ENCODE peak calls at places on chromosome 20, in five cellular contexts. O, S, U, X and I are unnamed samples. For H3K4me1 and H3K27me3, the result is how much of the 10 kb centered on the place peaks cover.

GRCh38 chr20:34732523-34732922 is 28.4 kb downstream of the TP53INP2 start:
- DNase-seq in O (no peak), S (no peak), U (no peak), X (no peak), I (no peak)

GRCh38 chr20:40689100-40689942 is at the start of gene MAFB:
- DNase-seq in O (peak), S (peak), U (peak), X (no peak), I (peak)

GRCh38 chr20:2800590-2801458 is at the start of gene CPXM1:
- DNase-seq in O (no peak), S (no peak), U (peak), X (no peak), I (no peak)

GRCh38 chr20:57983082-57983481 is 245.4 kb downstream of the ANKRD60 start:
- DNase-seq in O (no peak), S (no peak), U (no peak), X (no peak), I (no peak)

GRCh38 chr20:46176744-46177378 is 58.7 kb downstream of the CD40 start:
- DNase-seq in O (no peak), S (no peak), U (no peak), X (no peak), I (no peak)

GRCh38 chr20:5489596-5489995 is 172.8 kb upstream of the PROKR2 start:
- DNase-seq in O (no peak), S (no peak), U (no peak), X (no peak), I (no peak)

GRCh38 chr20:39873286-39873685 is 815.8 kb downstream of the MAFB start:
- DNase-seq in O (no peak), S (no peak), U (no peak), X (no peak), I (no peak)

GRCh38 chr20:23937303-23938117 is 51.1 kb downstream of the GGTLC1 start:
- DNase-seq in O (peak), S (peak), U (peak), X (peak), I (peak)

GRCh38 chr20:535958-536357 is 7.6 kb downstream of the CSNK2A1 start:
- DNase-seq in O (no peak), S (no peak), U (peak), X (no peak), I (no peak)

GRCh38 chr20:50099565-50099991 is 13.4 kb downstream of the UBE2V1 start:
- DNase-seq in O (no peak), S (no peak), U (no peak), X (no peak), I (no peak)

GRCh38 chr20:53175135-53175780 is 203.1 kb downstream of the TSHZ2 start:
- DNase-seq in O (no peak), S (no peak), U (no peak), X (no peak), I (no peak)

GRCh38 chr20:1810926-1811620 is 84.1 kb upstream of the SIRPA start:
- DNase-seq in O (no peak), S (no peak), U (no peak), X (no peak), I (no peak)

GRCh38 chr20:13017883-13018535 is 9.2 kb downstream of the SPTLC3 start:
- DNase-seq in O (no peak), S (no peak), U (no peak), X (no peak), I (no peak)

GRCh38 chr20:54512694-54513093 is 37.3 kb downstream of the DOK5 start:
- DNase-seq in O (no peak), S (no peak), U (no peak), X (no peak), I (no peak)

GRCh38 chr20:25236450-25237304 is 11.2 kb upstream of the PYGB start:
- DNase-seq in O (no peak), S (no peak), U (no peak), X (no peak), I (no peak)

GRCh38 chr20:25239387-25240370 is 8.2 kb upstream of the PYGB start:
- DNase-seq in O (no peak), S (no peak), U (no peak), X (no peak), I (no peak)

GRCh38 chr20:25238319-25239037 is 9.4 kb upstream of the PYGB start:
- DNase-seq in O (no peak), S (no peak), U (no peak), X (no peak), I (no peak)

GRCh38 chr20:25242231-25242630 is 5.7 kb upstream of the PYGB start:
- DNase-seq in O (no peak), S (no peak), U (no peak), X (no peak), I (no peak)

DNA sequence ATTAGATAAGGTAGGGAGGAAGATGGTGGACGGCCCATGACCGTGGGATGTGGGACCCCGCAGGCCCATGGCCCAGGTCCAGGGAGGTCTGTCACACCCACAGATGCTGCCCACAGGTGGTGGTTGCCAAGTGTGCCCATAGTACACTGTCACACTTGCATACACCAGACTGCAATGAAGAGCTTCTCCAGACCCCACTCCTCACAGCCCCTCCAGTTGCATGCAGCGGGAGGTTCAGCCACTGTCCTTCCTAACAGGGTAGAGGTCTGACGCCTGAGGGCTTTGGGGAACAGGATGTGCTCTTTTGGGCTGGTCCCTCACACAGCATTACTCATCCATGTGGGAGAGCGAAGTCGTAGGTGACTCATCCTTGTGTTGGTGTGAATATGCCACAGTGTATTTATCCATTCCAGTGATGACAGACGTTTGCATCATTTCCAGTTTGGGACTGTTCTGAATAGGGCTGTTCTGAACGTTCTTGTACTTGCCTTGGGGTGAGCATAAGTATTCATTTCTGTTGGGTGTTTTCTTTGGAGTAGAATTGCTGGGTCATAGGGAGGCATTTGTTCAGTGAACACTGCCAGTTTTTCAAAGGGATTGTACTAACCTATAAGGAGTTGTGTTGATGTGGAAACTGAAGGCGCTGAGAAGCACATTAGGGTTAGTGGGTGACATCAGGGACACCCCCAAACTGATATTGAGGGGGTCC is 10.1 kb upstream of the PYGB start:
- DNase-seq in O (no peak), S (no peak), U (peak), X (no peak), I (no peak)
- H3K4me1 ChIP-seq in O (under half), S (under half), U (under half), X (under half), I (under half)

GRCh38 chr20:63740501-63741353 is 1.2 kb downstream of the SLC2A4RG start:
- DNase-seq in O (peak), S (peak), U (peak), X (no peak), I (no peak)
- TF ChIP-seq CTCF in O (no peak), S (peak), U (peak), X (no peak), I (no peak)

GRCh38 chr20:61140576-61140975 is 111.5 kb upstream of the CDH4 start:
- DNase-seq in O (no peak), S (no peak), U (no peak), X (no peak), I (no peak)
- H3K27me3 ChIP-seq in O (under half), S (under half), U (under half), X (under half), I (under half)

DNA sequence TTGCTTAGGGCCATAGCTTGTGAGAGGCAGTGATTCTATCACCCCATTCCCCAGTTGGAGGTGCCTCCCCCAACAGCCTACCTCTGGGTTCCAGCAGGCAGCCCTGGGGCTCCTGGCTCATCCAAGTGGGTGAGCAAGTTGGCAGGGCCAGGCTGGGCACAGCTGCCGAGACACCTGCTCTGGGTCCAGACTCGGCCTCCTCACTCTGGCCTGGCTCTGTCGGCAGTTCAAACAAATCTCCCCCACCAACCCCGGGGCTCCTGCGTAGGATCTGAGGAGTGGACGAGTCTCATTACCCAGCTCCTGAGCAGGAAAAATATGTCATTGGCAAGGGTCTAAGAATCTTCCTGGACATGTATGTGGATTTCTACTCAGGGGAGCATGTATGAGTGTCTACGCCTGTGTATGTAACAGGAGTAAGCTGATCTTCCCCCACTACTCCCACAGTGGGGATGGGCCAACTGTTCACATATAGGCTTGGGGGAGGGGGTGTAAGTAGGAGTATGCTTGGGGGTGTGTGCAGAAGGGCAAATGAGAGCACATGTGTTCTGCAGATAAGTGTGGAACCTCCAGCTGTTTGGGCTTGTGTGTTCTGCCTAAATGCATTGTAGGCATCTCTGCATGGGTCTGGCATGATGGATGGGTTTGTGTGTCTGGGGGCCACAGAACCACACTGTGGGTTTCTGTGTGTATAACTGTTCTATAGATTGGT is 2.0 kb downstream of the ID1 start:
- DNase-seq in O (no peak), S (peak), U (peak), X (no peak), I (no peak)
- H3K4me1 ChIP-seq in O (under half), S (half or more), U (half or more), X (under half), I (under half)

DNA sequence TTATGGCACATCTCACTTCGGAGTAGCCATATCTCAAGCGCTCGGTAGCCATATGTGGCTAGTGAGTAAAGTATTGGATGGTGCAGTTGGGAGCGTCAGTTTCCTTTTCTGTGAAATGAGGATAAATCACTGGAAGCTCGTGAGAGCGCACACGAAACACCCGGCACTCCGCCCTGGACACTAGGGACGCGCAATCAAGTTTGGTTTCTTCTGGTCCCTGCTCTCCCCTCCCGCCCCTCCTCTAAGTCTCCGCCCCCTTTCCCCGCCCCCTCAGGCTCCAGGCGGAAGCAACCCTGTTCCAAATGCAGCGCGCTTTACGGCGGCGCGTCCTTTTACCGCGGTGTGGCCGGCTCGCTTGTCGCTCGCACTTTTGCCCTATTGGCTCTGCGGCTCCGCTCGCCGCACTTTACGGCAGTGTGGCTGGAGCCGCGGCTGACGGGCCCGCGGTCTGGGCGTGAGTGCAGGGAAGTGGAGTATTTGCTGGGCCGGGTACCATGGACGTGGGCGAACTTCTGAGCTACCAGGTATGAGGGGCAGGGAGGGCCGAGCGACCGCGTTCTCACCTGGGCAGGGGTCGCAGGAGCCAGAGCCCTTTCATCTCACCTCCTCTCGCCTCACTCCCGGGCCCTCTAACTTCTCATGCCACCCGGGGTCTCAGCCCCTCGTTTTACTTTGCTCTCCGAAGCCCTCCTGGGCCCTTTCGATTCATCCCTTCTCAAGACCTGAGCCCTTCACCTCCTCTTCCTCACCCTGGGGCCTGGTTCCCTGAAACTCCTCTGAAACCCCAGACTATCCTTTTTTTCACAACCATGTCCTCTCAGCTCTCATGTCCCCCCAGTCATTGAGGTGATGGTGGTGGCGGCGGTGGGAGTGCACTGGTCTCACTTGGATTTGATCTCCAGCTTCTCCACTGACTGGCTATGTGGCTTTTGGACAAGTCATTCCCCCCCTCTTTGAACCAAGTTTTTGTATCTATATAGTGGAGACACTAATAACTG is at the start of gene CTNNBL1:
- DNase-seq in O (peak), S (peak), U (peak), X (peak), I (peak)
- TF ChIP-seq CTCF in O (no peak), S (no peak), U (no peak), X (no peak), I (no peak)

DNA sequence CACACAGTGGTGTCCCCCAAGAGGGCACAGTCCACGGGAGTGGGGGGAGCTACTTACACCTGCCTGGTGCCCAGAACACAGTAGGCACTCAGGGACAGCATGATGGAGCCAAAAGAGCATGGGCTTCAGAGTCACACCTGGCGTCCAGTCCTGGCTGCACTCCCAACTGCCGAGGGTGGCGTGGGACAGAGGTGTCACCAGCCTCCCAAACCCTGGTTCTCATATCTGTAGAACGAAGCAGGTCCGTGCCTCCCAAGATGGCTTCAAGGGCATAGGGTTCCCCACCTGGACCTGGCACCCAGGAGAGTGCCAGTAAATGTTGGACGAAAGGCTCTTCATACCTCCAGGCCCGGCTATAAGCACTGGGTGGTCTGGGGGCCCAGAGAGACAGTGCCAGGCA is 8.9 kb downstream of the HRH3 start:
- DNase-seq in O (no peak), S (peak), U (no peak), X (no peak), I (no peak)
- H3K27me3 ChIP-seq in O (under half), S (half or more), U (under half), X (under half), I (half or more)